ENCODE peak calls at places on chromosomes 11 and 22, in four cellular contexts. W is K562, Y is SK-N-SH, B is HepG2. S is an unnamed sample.

GRCh38 chr11:117096140-117096972 is 1.9 kb downstream of the SIK3 start:
- DNase-seq in W (no peak), B (peak), Y (peak), S (no peak)

GRCh38 chr11:70622091-70622490 is 223.8 kb downstream of the CTTN start:
- DNase-seq in Y (no peak), B (no peak), W (no peak), S (no peak)

GRCh38 chr11:42012261-42012660 is 552.8 kb upstream of the LRRC4C start:
- DNase-seq in W (no peak), Y (no peak), B (no peak), S (no peak)

GRCh38 chr11:13314676-13315394 is 37.2 kb downstream of the BMAL1 start:
- DNase-seq in Y (no peak), W (no peak), B (no peak), S (no peak)

GRCh38 chr11:67504023-67504949 is 877 bp downstream of the PITPNM1 start:
- DNase-seq in Y (peak), W (peak), B (no peak), S (no peak)

GRCh38 chr11:45411221-45411946 is 125.2 kb upstream of the SYT13 start:
- DNase-seq in Y (peak), B (no peak), W (no peak), S (no peak)

GRCh38 chr22:48779211-48779643 is 1048.4 kb downstream of the BRD1 start:
- DNase-seq in Y (no peak), B (no peak), W (no peak), S (no peak)

GRCh38 chr11:103923473-103923931 is 112.9 kb upstream of the DDI1 start:
- DNase-seq in Y (no peak), W (no peak), B (peak), S (peak)

GRCh38 chr11:127345819-127346459 is 345.4 kb upstream of the KIRREL3 start:
- DNase-seq in W (peak), B (peak), Y (peak), S (no peak)

GRCh38 chr11:84993386-84993785 is 633.8 kb downstream of the DLG2 start:
- DNase-seq in Y (no peak), W (no peak), B (peak), S (peak)

GRCh38 chr11:9613830-9614762 is 40.6 kb downstream of the WEE1 start:
- DNase-seq in B (peak), Y (peak), W (peak), S (peak)

GRCh38 chr11:12270817-12271216 is 106.6 kb upstream of the PARVA start:
- DNase-seq in W (no peak), Y (no peak), B (no peak), S (no peak)

GRCh38 chr22:25083414-25084166 is 116.1 kb upstream of the CRYBB3 start:
- DNase-seq in W (no peak), B (peak), Y (peak), S (no peak)

GRCh38 chr11:70129051-70129592 is 51.0 kb downstream of the ANO1 start:
- DNase-seq in B (no peak), Y (no peak), W (no peak), S (no peak)

GRCh38 chr11:63920126-63920869 is 3.3 kb upstream of the RCOR2 start:
- DNase-seq in W (no peak), Y (peak), B (peak), S (no peak)

GRCh38 chr11:125494033-125494364 is 2.1 kb downstream of the FEZ1 start:
- DNase-seq in Y (no peak), B (no peak), W (no peak), S (no peak)

GRCh38 chr11:23727821-23728220 is 769.0 kb upstream of the LUZP2 start:
- DNase-seq in W (no peak), Y (no peak), B (no peak), S (no peak)

GRCh38 chr22:34604312-34604711 is 461.6 kb upstream of the ISX start:
- DNase-seq in W (no peak), Y (no peak), B (no peak), S (no peak)

GRCh38 chr22:31625661-31626426 is 36.2 kb downstream of the PISD start:
- DNase-seq in Y (no peak), W (peak), B (no peak), S (no peak)

GRCh38 chr11:87437844-87438223 is 400.1 kb downstream of the TMEM135 start:
- DNase-seq in W (no peak), B (no peak), Y (no peak), S (no peak)

GRCh38 chr11:83278351-83278750 is 7.8 kb downstream of the CCDC90B start:
- DNase-seq in B (no peak), Y (no peak), W (no peak), S (no peak)

GRCh38 chr11:407651-408080 is 7.1 kb downstream of the SIGIRR start:
- DNase-seq in Y (no peak), B (no peak), W (no peak), S (no peak)

GRCh38 chr22:43823353-43823908 is 11.3 kb upstream of the EFCAB6 start:
- DNase-seq in B (peak), W (no peak), Y (no peak), S (no peak)

GRCh38 chr11:61281581-61282250 is 13.4 kb downstream of the VWCE start:
- DNase-seq in W (peak), Y (peak), B (no peak), S (peak)

GRCh38 chr22:19875531-19876313 is 21.0 kb upstream of the GNB1L start:
- DNase-seq in Y (peak), W (no peak), B (no peak), S (no peak)

GRCh38 chr11:43580735-43581369 is 99.7 kb upstream of the HSD17B12 start:
- DNase-seq in W (peak), Y (peak), B (no peak), S (no peak)

GRCh38 chr11:124582565-124582964 is 12.8 kb downstream of the OR8A1 start:
- DNase-seq in Y (no peak), W (no peak), B (no peak), S (no peak)

GRCh38 chr11:27205269-27205668 is 157.7 kb downstream of the CCDC34 start:
- DNase-seq in W (no peak), Y (no peak), B (no peak), S (no peak)

GRCh38 chr11:62392944-62393628 is 25.7 kb upstream of the SCGB1A1 start:
- DNase-seq in B (peak), W (peak), Y (no peak), S (peak)

DNA sequence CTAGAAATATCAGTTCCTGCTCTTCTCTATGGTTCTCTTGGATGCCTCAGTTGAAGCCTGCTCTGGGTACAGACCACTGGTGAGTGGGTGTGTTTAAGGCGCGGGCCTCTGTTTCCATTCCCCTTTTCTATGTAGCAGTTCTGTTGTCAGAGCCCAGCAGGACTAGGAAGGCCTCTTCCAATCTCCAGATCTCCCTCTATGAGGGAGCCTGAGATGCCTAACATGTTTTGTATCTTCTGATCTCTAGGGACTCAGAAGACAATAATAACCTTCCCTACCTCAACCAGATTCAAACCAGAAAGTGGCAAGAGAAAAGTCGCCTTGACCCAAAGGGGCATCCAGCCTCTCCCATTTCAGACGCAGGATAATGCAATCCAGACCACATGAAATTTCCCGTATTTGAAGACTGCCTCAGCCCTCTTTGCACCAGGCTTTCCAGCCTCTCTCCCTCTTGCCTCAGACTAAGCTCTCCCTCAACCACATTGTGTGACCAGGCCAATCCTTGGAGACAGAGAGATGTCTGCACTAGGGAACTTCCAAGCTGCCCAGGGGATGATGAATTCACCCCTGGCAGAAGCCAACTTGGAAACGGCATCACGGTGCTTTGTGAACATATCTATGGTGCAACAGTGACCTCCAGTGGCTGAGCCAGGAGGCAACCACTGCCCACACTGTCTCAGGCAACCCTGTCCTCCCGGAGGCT is 150.1 kb upstream of the UBASH3B start:
- DNase-seq in Y (peak), W (peak), B (peak), S (peak)
- TF ChIP-seq REST in Y (no peak), W (no peak), B (no peak), S (no peak)

DNA sequence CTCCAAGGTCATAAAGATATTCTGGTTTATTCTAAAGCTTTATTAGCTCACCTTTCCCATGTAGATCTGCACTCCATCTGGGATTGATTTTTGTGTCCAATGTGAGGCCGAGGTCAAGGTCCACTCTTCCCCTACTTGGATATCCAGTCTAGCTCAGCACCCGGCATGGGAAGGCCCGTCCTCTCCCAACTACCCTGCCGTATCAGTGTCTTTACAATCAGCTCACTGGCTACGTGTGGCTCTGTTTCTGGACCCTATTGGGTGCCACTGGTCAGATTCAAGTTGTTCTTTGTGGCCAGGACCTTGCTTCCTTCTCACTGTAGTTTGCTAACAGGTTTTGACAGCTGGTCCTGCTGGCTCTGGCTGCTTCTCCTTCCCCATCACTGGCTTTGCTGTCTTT is 30.9 kb downstream of the KCNQ1OT1 start:
- DNase-seq in B (no peak), Y (no peak), W (no peak), S (no peak)
- TF ChIP-seq ELF1 in B (no peak), Y (no peak), W (no peak), S (no peak)

GRCh38 chr11:15074206-15075161 is 1.1 kb downstream of the CALCB start:
- DNase-seq in B (peak), W (peak), Y (peak), S (peak)
- TF ChIP-seq REST in B (no peak), W (no peak), Y (no peak), S (no peak)

DNA sequence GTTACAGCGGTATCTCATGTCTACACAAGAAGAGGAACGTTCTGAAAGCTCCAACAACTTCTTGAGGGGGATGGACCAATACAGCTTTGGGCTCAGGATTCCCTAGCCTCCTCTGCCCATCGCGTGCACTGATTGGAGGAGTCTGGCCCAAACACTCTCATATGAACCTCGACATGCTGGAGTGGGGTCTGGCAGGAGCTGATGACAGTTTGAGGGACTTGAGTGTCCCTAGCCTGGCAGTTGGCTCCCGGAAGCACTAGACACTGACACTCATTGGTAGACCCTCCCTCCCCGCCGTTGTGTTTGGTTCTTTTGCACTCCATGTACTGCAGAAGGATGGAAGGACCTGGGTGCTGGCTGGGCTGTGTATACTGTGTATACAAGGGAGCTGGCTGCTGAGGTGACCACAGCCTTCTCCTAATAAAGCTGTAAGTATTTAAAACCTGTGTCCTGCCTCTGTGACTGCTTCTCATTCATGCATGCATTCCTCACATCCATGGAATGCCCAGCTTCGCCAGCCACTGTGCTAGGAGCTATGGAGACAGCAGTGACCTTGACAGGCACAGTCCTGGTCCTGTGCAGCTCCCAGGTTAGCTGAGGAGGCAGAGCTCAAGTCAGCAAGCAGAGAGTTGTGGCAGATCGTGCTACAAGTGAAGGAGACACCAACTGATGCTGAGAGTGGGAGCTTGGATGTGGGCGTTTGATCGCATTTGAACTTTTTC is 27.9 kb downstream of the ADAMTS15 start:
- DNase-seq in W (no peak), B (no peak), Y (peak), S (no peak)
- TF ChIP-seq ELF1 in W (no peak), B (no peak), Y (no peak), S (no peak)

S was measured in HCT116.